ENCODE peak calls at places on chromosomes 12 and 14, in six cellular contexts. One of them, this sample, is unnamed.

GRCh38 chr12:101490286-101490920 is 15.3 kb downstream of the SPIC start:
- DNase-seq in stimulated activated naive CD8-positive, alpha-beta T cell treated with anti-CD3 and anti-CD28 coated beads, Interleukin-15, Interleukin-2, amounts not matched to agents 100 U/mL and 50 U/mL, for 24 hours: peak
- DNase-seq in stimulated activated CD4-positive, alpha-beta T cell treated with anti-CD3 and anti-CD28 coated beads, Interleukin-12 subunit alpha, Interleukin-12 subunit beta, amount 100 ng/mL, for 24 hours: no peak
- DNase-seq in Right ventricle myocardium superior: no peak
- DNase-seq in BJ: no peak
- DNase-seq in stimulated activated CD8-positive, alpha-beta memory T cell treated with anti-CD3 and anti-CD28 coated beads, Interleukin-15, amount 100 ng/mL, for 48 hours: peak
- DNase-seq in this sample: peak

GRCh38 chr14:23285530-23286019 is 357 bp downstream of the HOMEZ start:
- DNase-seq in BJ: no peak
- DNase-seq in stimulated activated CD4-positive, alpha-beta T cell treated with anti-CD3 and anti-CD28 coated beads, Interleukin-12 subunit alpha, Interleukin-12 subunit beta, amount 100 ng/mL, for 24 hours: no peak
- DNase-seq in stimulated activated CD8-positive, alpha-beta memory T cell treated with anti-CD3 and anti-CD28 coated beads, Interleukin-15, amount 100 ng/mL, for 48 hours: no peak
- DNase-seq in Right ventricle myocardium superior: no peak
- DNase-seq in stimulated activated naive CD8-positive, alpha-beta T cell treated with anti-CD3 and anti-CD28 coated beads, Interleukin-15, Interleukin-2, amounts not matched to agents 100 U/mL and 50 U/mL, for 24 hours: no peak
- DNase-seq in this sample: no peak

GRCh38 chr12:24596768-24597388 is 352.0 kb downstream of the BCAT1 start:
- DNase-seq in stimulated activated naive CD8-positive, alpha-beta T cell treated with anti-CD3 and anti-CD28 coated beads, Interleukin-15, Interleukin-2, amounts not matched to agents 100 U/mL and 50 U/mL, for 24 hours: no peak
- DNase-seq in stimulated activated CD4-positive, alpha-beta T cell treated with anti-CD3 and anti-CD28 coated beads, Interleukin-12 subunit alpha, Interleukin-12 subunit beta, amount 100 ng/mL, for 24 hours: no peak
- DNase-seq in Right ventricle myocardium superior: no peak
- DNase-seq in stimulated activated CD8-positive, alpha-beta memory T cell treated with anti-CD3 and anti-CD28 coated beads, Interleukin-15, amount 100 ng/mL, for 48 hours: no peak
- DNase-seq in BJ: no peak
- DNase-seq in this sample: no peak

GRCh38 chr12:43282106-43282505 is 269.9 kb downstream of the ADAMTS20 start:
- DNase-seq in Right ventricle myocardium superior: no peak
- DNase-seq in BJ: no peak
- DNase-seq in stimulated activated CD8-positive, alpha-beta memory T cell treated with anti-CD3 and anti-CD28 coated beads, Interleukin-15, amount 100 ng/mL, for 48 hours: no peak
- DNase-seq in stimulated activated CD4-positive, alpha-beta T cell treated with anti-CD3 and anti-CD28 coated beads, Interleukin-12 subunit alpha, Interleukin-12 subunit beta, amount 100 ng/mL, for 24 hours: no peak
- DNase-seq in stimulated activated naive CD8-positive, alpha-beta T cell treated with anti-CD3 and anti-CD28 coated beads, Interleukin-15, Interleukin-2, amounts not matched to agents 100 U/mL and 50 U/mL, for 24 hours: no peak
- DNase-seq in this sample: no peak

GRCh38 chr12:105257321-105257728 is 21.4 kb upstream of the APPL2 start:
- DNase-seq in stimulated activated naive CD8-positive, alpha-beta T cell treated with anti-CD3 and anti-CD28 coated beads, Interleukin-15, Interleukin-2, amounts not matched to agents 100 U/mL and 50 U/mL, for 24 hours: no peak
- DNase-seq in Right ventricle myocardium superior: no peak
- DNase-seq in stimulated activated CD8-positive, alpha-beta memory T cell treated with anti-CD3 and anti-CD28 coated beads, Interleukin-15, amount 100 ng/mL, for 48 hours: no peak
- DNase-seq in BJ: peak
- DNase-seq in stimulated activated CD4-positive, alpha-beta T cell treated with anti-CD3 and anti-CD28 coated beads, Interleukin-12 subunit alpha, Interleukin-12 subunit beta, amount 100 ng/mL, for 24 hours: no peak
- DNase-seq in this sample: no peak

GRCh38 chr14:92511472-92512247 is 1.9 kb upstream of the RIN3 start:
- DNase-seq in BJ: peak
- DNase-seq in stimulated activated CD8-positive, alpha-beta memory T cell treated with anti-CD3 and anti-CD28 coated beads, Interleukin-15, amount 100 ng/mL, for 48 hours: no peak
- DNase-seq in Right ventricle myocardium superior: no peak
- DNase-seq in stimulated activated naive CD8-positive, alpha-beta T cell treated with anti-CD3 and anti-CD28 coated beads, Interleukin-15, Interleukin-2, amounts not matched to agents 100 U/mL and 50 U/mL, for 24 hours: no peak
- DNase-seq in stimulated activated CD4-positive, alpha-beta T cell treated with anti-CD3 and anti-CD28 coated beads, Interleukin-12 subunit alpha, Interleukin-12 subunit beta, amount 100 ng/mL, for 24 hours: no peak
- DNase-seq in this sample: no peak

GRCh38 chr14:65991124-65991523 is 495.0 kb upstream of the CCDC196 start:
- DNase-seq in stimulated activated CD4-positive, alpha-beta T cell treated with anti-CD3 and anti-CD28 coated beads, Interleukin-12 subunit alpha, Interleukin-12 subunit beta, amount 100 ng/mL, for 24 hours: no peak
- DNase-seq in stimulated activated CD8-positive, alpha-beta memory T cell treated with anti-CD3 and anti-CD28 coated beads, Interleukin-15, amount 100 ng/mL, for 48 hours: no peak
- DNase-seq in Right ventricle myocardium superior: no peak
- DNase-seq in BJ: no peak
- DNase-seq in stimulated activated naive CD8-positive, alpha-beta T cell treated with anti-CD3 and anti-CD28 coated beads, Interleukin-15, Interleukin-2, amounts not matched to agents 100 U/mL and 50 U/mL, for 24 hours: no peak
- DNase-seq in this sample: no peak

GRCh38 chr14:71725802-71726638 is 206.2 kb upstream of the RGS6 start:
- DNase-seq in Right ventricle myocardium superior: no peak
- DNase-seq in stimulated activated CD4-positive, alpha-beta T cell treated with anti-CD3 and anti-CD28 coated beads, Interleukin-12 subunit alpha, Interleukin-12 subunit beta, amount 100 ng/mL, for 24 hours: no peak
- DNase-seq in stimulated activated naive CD8-positive, alpha-beta T cell treated with anti-CD3 and anti-CD28 coated beads, Interleukin-15, Interleukin-2, amounts not matched to agents 100 U/mL and 50 U/mL, for 24 hours: no peak
- DNase-seq in stimulated activated CD8-positive, alpha-beta memory T cell treated with anti-CD3 and anti-CD28 coated beads, Interleukin-15, amount 100 ng/mL, for 48 hours: no peak
- DNase-seq in BJ: peak
- DNase-seq in this sample: no peak

GRCh38 chr12:123995023-123995422 is 22.0 kb downstream of the ZNF664 start:
- DNase-seq in Right ventricle myocardium superior: no peak
- DNase-seq in stimulated activated naive CD8-positive, alpha-beta T cell treated with anti-CD3 and anti-CD28 coated beads, Interleukin-15, Interleukin-2, amounts not matched to agents 100 U/mL and 50 U/mL, for 24 hours: no peak
- DNase-seq in stimulated activated CD4-positive, alpha-beta T cell treated with anti-CD3 and anti-CD28 coated beads, Interleukin-12 subunit alpha, Interleukin-12 subunit beta, amount 100 ng/mL, for 24 hours: no peak
- DNase-seq in stimulated activated CD8-positive, alpha-beta memory T cell treated with anti-CD3 and anti-CD28 coated beads, Interleukin-15, amount 100 ng/mL, for 48 hours: no peak
- DNase-seq in BJ: no peak
- DNase-seq in this sample: peak

GRCh38 chr14:83463500-83464098 is 1929.9 kb upstream of the SEL1L start:
- DNase-seq in Right ventricle myocardium superior: no peak
- DNase-seq in stimulated activated CD8-positive, alpha-beta memory T cell treated with anti-CD3 and anti-CD28 coated beads, Interleukin-15, amount 100 ng/mL, for 48 hours: no peak
- DNase-seq in stimulated activated CD4-positive, alpha-beta T cell treated with anti-CD3 and anti-CD28 coated beads, Interleukin-12 subunit alpha, Interleukin-12 subunit beta, amount 100 ng/mL, for 24 hours: no peak
- DNase-seq in BJ: no peak
- DNase-seq in stimulated activated naive CD8-positive, alpha-beta T cell treated with anti-CD3 and anti-CD28 coated beads, Interleukin-15, Interleukin-2, amounts not matched to agents 100 U/mL and 50 U/mL, for 24 hours: peak
- DNase-seq in this sample: peak

GRCh38 chr12:76143343-76144252 is 59.1 kb upstream of the NAP1L1 start:
- DNase-seq in stimulated activated naive CD8-positive, alpha-beta T cell treated with anti-CD3 and anti-CD28 coated beads, Interleukin-15, Interleukin-2, amounts not matched to agents 100 U/mL and 50 U/mL, for 24 hours: no peak
- DNase-seq in stimulated activated CD4-positive, alpha-beta T cell treated with anti-CD3 and anti-CD28 coated beads, Interleukin-12 subunit alpha, Interleukin-12 subunit beta, amount 100 ng/mL, for 24 hours: no peak
- DNase-seq in Right ventricle myocardium superior: no peak
- DNase-seq in stimulated activated CD8-positive, alpha-beta memory T cell treated with anti-CD3 and anti-CD28 coated beads, Interleukin-15, amount 100 ng/mL, for 48 hours: no peak
- DNase-seq in BJ: no peak
- DNase-seq in this sample: peak

GRCh38 chr12:50222275-50222783 is 55.2 kb upstream of the CERS5 start:
- DNase-seq in BJ: peak
- DNase-seq in Right ventricle myocardium superior: peak
- DNase-seq in stimulated activated CD8-positive, alpha-beta memory T cell treated with anti-CD3 and anti-CD28 coated beads, Interleukin-15, amount 100 ng/mL, for 48 hours: no peak
- DNase-seq in stimulated activated naive CD8-positive, alpha-beta T cell treated with anti-CD3 and anti-CD28 coated beads, Interleukin-15, Interleukin-2, amounts not matched to agents 100 U/mL and 50 U/mL, for 24 hours: peak
- DNase-seq in stimulated activated CD4-positive, alpha-beta T cell treated with anti-CD3 and anti-CD28 coated beads, Interleukin-12 subunit alpha, Interleukin-12 subunit beta, amount 100 ng/mL, for 24 hours: no peak
- DNase-seq in this sample: no peak

GRCh38 chr12:92953747-92954146 is 24.7 kb upstream of the EEA1 start:
- DNase-seq in stimulated activated CD8-positive, alpha-beta memory T cell treated with anti-CD3 and anti-CD28 coated beads, Interleukin-15, amount 100 ng/mL, for 48 hours: no peak
- DNase-seq in stimulated activated CD4-positive, alpha-beta T cell treated with anti-CD3 and anti-CD28 coated beads, Interleukin-12 subunit alpha, Interleukin-12 subunit beta, amount 100 ng/mL, for 24 hours: no peak
- DNase-seq in Right ventricle myocardium superior: no peak
- DNase-seq in stimulated activated naive CD8-positive, alpha-beta T cell treated with anti-CD3 and anti-CD28 coated beads, Interleukin-15, Interleukin-2, amounts not matched to agents 100 U/mL and 50 U/mL, for 24 hours: no peak
- DNase-seq in BJ: no peak
- DNase-seq in this sample: no peak

GRCh38 chr12:108440736-108441135 is 74.3 kb upstream of the FICD start:
- DNase-seq in BJ: no peak
- DNase-seq in stimulated activated CD8-positive, alpha-beta memory T cell treated with anti-CD3 and anti-CD28 coated beads, Interleukin-15, amount 100 ng/mL, for 48 hours: no peak
- DNase-seq in stimulated activated CD4-positive, alpha-beta T cell treated with anti-CD3 and anti-CD28 coated beads, Interleukin-12 subunit alpha, Interleukin-12 subunit beta, amount 100 ng/mL, for 24 hours: no peak
- DNase-seq in Right ventricle myocardium superior: no peak
- DNase-seq in stimulated activated naive CD8-positive, alpha-beta T cell treated with anti-CD3 and anti-CD28 coated beads, Interleukin-15, Interleukin-2, amounts not matched to agents 100 U/mL and 50 U/mL, for 24 hours: no peak
- DNase-seq in this sample: no peak

GRCh38 chr14:22532345-22533056 is 56.5 kb downstream of the DAD1 start:
- DNase-seq in stimulated activated CD8-positive, alpha-beta memory T cell treated with anti-CD3 and anti-CD28 coated beads, Interleukin-15, amount 100 ng/mL, for 48 hours: no peak
- DNase-seq in stimulated activated CD4-positive, alpha-beta T cell treated with anti-CD3 and anti-CD28 coated beads, Interleukin-12 subunit alpha, Interleukin-12 subunit beta, amount 100 ng/mL, for 24 hours: no peak
- DNase-seq in stimulated activated naive CD8-positive, alpha-beta T cell treated with anti-CD3 and anti-CD28 coated beads, Interleukin-15, Interleukin-2, amounts not matched to agents 100 U/mL and 50 U/mL, for 24 hours: no peak
- DNase-seq in Right ventricle myocardium superior: no peak
- DNase-seq in BJ: peak
- DNase-seq in this sample: peak

GRCh38 chr12:89870413-89871184 is 162.0 kb upstream of the ATP2B1 start:
- DNase-seq in stimulated activated naive CD8-positive, alpha-beta T cell treated with anti-CD3 and anti-CD28 coated beads, Interleukin-15, Interleukin-2, amounts not matched to agents 100 U/mL and 50 U/mL, for 24 hours: no peak
- DNase-seq in stimulated activated CD8-positive, alpha-beta memory T cell treated with anti-CD3 and anti-CD28 coated beads, Interleukin-15, amount 100 ng/mL, for 48 hours: no peak
- DNase-seq in stimulated activated CD4-positive, alpha-beta T cell treated with anti-CD3 and anti-CD28 coated beads, Interleukin-12 subunit alpha, Interleukin-12 subunit beta, amount 100 ng/mL, for 24 hours: no peak
- DNase-seq in Right ventricle myocardium superior: no peak
- DNase-seq in BJ: no peak
- DNase-seq in this sample: no peak